ENCODE peak calls at places on chromosomes 12 and 14, in nine cellular contexts. One of them, this sample, is unnamed. For H3K4me1, the result is how much of the 10 kb centered on the place peaks cover.

GRCh38 chr12:53518381-53518780 is 11.1 kb upstream of the NPFF start:
- DNase-seq in effector memory CD4-positive, alpha-beta T cell: no peak
- DNase-seq in testis: no peak
- DNase-seq in CD4-positive, CD25-positive, alpha-beta regulatory T cell: no peak
- DNase-seq in prostate gland: no peak
- DNase-seq in DND-41: no peak
- DNase-seq in cardiac muscle cell: no peak
- DNase-seq in lower lobe of right lung: no peak
- DNase-seq in PC-3: peak
- DNase-seq in this sample: no peak

GRCh38 chr12:124233846-124234620 is 60.9 kb upstream of the RFLNA start:
- DNase-seq in cardiac muscle cell: no peak
- DNase-seq in effector memory CD4-positive, alpha-beta T cell: no peak
- DNase-seq in testis: no peak
- DNase-seq in PC-3: no peak
- DNase-seq in DND-41: no peak
- DNase-seq in lower lobe of right lung: no peak
- DNase-seq in prostate gland: no peak
- DNase-seq in CD4-positive, CD25-positive, alpha-beta regulatory T cell: no peak
- DNase-seq in this sample: no peak

GRCh38 chr14:59439256-59440015 is 25.7 kb downstream of the GPR135 start:
- DNase-seq in DND-41: no peak
- DNase-seq in effector memory CD4-positive, alpha-beta T cell: no peak
- DNase-seq in lower lobe of right lung: no peak
- DNase-seq in testis: no peak
- DNase-seq in cardiac muscle cell: no peak
- DNase-seq in CD4-positive, CD25-positive, alpha-beta regulatory T cell: no peak
- DNase-seq in PC-3: no peak
- DNase-seq in prostate gland: no peak
- DNase-seq in this sample: no peak

GRCh38 chr12:42473130-42473529 is 116.4 kb downstream of the PRICKLE1 start:
- DNase-seq in CD4-positive, CD25-positive, alpha-beta regulatory T cell: no peak
- DNase-seq in DND-41: no peak
- DNase-seq in prostate gland: no peak
- DNase-seq in lower lobe of right lung: no peak
- DNase-seq in testis: no peak
- DNase-seq in effector memory CD4-positive, alpha-beta T cell: no peak
- DNase-seq in cardiac muscle cell: no peak
- DNase-seq in PC-3: peak
- DNase-seq in this sample: no peak

GRCh38 chr14:96060161-96060933 is 21.2 kb downstream of the C14orf132 start:
- DNase-seq in effector memory CD4-positive, alpha-beta T cell: no peak
- DNase-seq in testis: no peak
- DNase-seq in CD4-positive, CD25-positive, alpha-beta regulatory T cell: no peak
- DNase-seq in DND-41: no peak
- DNase-seq in PC-3: no peak
- DNase-seq in prostate gland: no peak
- DNase-seq in cardiac muscle cell: no peak
- DNase-seq in lower lobe of right lung: no peak
- DNase-seq in this sample: no peak

GRCh38 chr14:104303705-104304425 is 165.5 kb downstream of the KIF26A start:
- DNase-seq in cardiac muscle cell: no peak
- DNase-seq in prostate gland: no peak
- DNase-seq in testis: no peak
- DNase-seq in CD4-positive, CD25-positive, alpha-beta regulatory T cell: no peak
- DNase-seq in PC-3: no peak
- DNase-seq in DND-41: no peak
- DNase-seq in lower lobe of right lung: peak
- DNase-seq in effector memory CD4-positive, alpha-beta T cell: no peak
- DNase-seq in this sample: no peak

GRCh38 chr12:51985136-51985835 is 21.5 kb upstream of the TAMALIN start:
- DNase-seq in PC-3: no peak
- DNase-seq in prostate gland: no peak
- DNase-seq in testis: no peak
- DNase-seq in DND-41: no peak
- DNase-seq in cardiac muscle cell: no peak
- DNase-seq in effector memory CD4-positive, alpha-beta T cell: no peak
- DNase-seq in lower lobe of right lung: no peak
- DNase-seq in CD4-positive, CD25-positive, alpha-beta regulatory T cell: no peak
- DNase-seq in this sample: no peak

GRCh38 chr14:75479770-75480600 is 42.3 kb upstream of the BATF start:
- DNase-seq in DND-41: no peak
- DNase-seq in testis: no peak
- DNase-seq in cardiac muscle cell: no peak
- DNase-seq in CD4-positive, CD25-positive, alpha-beta regulatory T cell: no peak
- DNase-seq in prostate gland: no peak
- DNase-seq in PC-3: no peak
- DNase-seq in effector memory CD4-positive, alpha-beta T cell: no peak
- DNase-seq in lower lobe of right lung: no peak
- DNase-seq in this sample: no peak

GRCh38 chr12:27515671-27516070 is 8.3 kb upstream of the PPFIBP1 start:
- DNase-seq in CD4-positive, CD25-positive, alpha-beta regulatory T cell: no peak
- DNase-seq in PC-3: no peak
- DNase-seq in prostate gland: no peak
- DNase-seq in lower lobe of right lung: no peak
- DNase-seq in DND-41: no peak
- DNase-seq in testis: no peak
- DNase-seq in effector memory CD4-positive, alpha-beta T cell: no peak
- DNase-seq in cardiac muscle cell: no peak
- DNase-seq in this sample: no peak

GRCh38 chr12:28367993-28368392 is 177.7 kb downstream of the CCDC91 start:
- DNase-seq in prostate gland: no peak
- DNase-seq in effector memory CD4-positive, alpha-beta T cell: no peak
- DNase-seq in PC-3: no peak
- DNase-seq in lower lobe of right lung: no peak
- DNase-seq in testis: no peak
- DNase-seq in cardiac muscle cell: no peak
- DNase-seq in DND-41: no peak
- DNase-seq in CD4-positive, CD25-positive, alpha-beta regulatory T cell: no peak
- DNase-seq in this sample: no peak

GRCh38 chr12:96670334-96670899 is 181.0 kb downstream of the CFAP54 start:
- DNase-seq in PC-3: no peak
- DNase-seq in prostate gland: no peak
- DNase-seq in DND-41: no peak
- DNase-seq in testis: no peak
- DNase-seq in effector memory CD4-positive, alpha-beta T cell: no peak
- DNase-seq in cardiac muscle cell: peak
- DNase-seq in CD4-positive, CD25-positive, alpha-beta regulatory T cell: no peak
- DNase-seq in lower lobe of right lung: no peak
- DNase-seq in this sample: no peak

GRCh38 chr12:49260165-49260564 is 4.7 kb upstream of the TUBA1C start:
- DNase-seq in testis: no peak
- DNase-seq in prostate gland: no peak
- DNase-seq in PC-3: peak
- DNase-seq in effector memory CD4-positive, alpha-beta T cell: no peak
- DNase-seq in lower lobe of right lung: no peak
- DNase-seq in DND-41: no peak
- DNase-seq in cardiac muscle cell: no peak
- DNase-seq in CD4-positive, CD25-positive, alpha-beta regulatory T cell: no peak
- DNase-seq in this sample: no peak
- H3K4me3 ChIP-seq in testis: no peak
- H3K4me3 ChIP-seq in prostate gland: no peak
- H3K4me3 ChIP-seq in PC-3: peak
- H3K4me3 ChIP-seq in effector memory CD4-positive, alpha-beta T cell: no peak
- H3K4me3 ChIP-seq in lower lobe of right lung: no peak
- H3K4me3 ChIP-seq in DND-41: no peak
- H3K4me3 ChIP-seq in cardiac muscle cell: no peak
- H3K4me3 ChIP-seq in CD4-positive, CD25-positive, alpha-beta regulatory T cell: no peak
- H3K4me3 ChIP-seq in this sample: no peak

GRCh38 chr12:6336859-6337744 is 4.8 kb downstream of the TNFRSF1A start:
- DNase-seq in effector memory CD4-positive, alpha-beta T cell: peak
- DNase-seq in prostate gland: no peak
- DNase-seq in DND-41: peak
- DNase-seq in testis: no peak
- DNase-seq in CD4-positive, CD25-positive, alpha-beta regulatory T cell: peak
- DNase-seq in lower lobe of right lung: no peak
- DNase-seq in PC-3: no peak
- DNase-seq in cardiac muscle cell: no peak
- DNase-seq in this sample: peak

GRCh38 chr12:6335451-6336078 is 6.3 kb downstream of the TNFRSF1A start:
- DNase-seq in DND-41: peak
- DNase-seq in lower lobe of right lung: peak
- DNase-seq in PC-3: peak
- DNase-seq in prostate gland: peak
- DNase-seq in CD4-positive, CD25-positive, alpha-beta regulatory T cell: peak
- DNase-seq in effector memory CD4-positive, alpha-beta T cell: peak
- DNase-seq in cardiac muscle cell: peak
- DNase-seq in testis: peak
- DNase-seq in this sample: peak

GRCh38 chr12:6334940-6335450 is 6.9 kb downstream of the TNFRSF1A start:
- DNase-seq in prostate gland: no peak
- DNase-seq in CD4-positive, CD25-positive, alpha-beta regulatory T cell: no peak
- DNase-seq in DND-41: no peak
- DNase-seq in effector memory CD4-positive, alpha-beta T cell: no peak
- DNase-seq in cardiac muscle cell: no peak
- DNase-seq in PC-3: no peak
- DNase-seq in lower lobe of right lung: no peak
- DNase-seq in testis: peak
- DNase-seq in this sample: no peak

GRCh38 chr12:6337958-6338406 is 3.9 kb downstream of the TNFRSF1A start:
- DNase-seq in DND-41: peak
- DNase-seq in effector memory CD4-positive, alpha-beta T cell: no peak
- DNase-seq in prostate gland: no peak
- DNase-seq in cardiac muscle cell: no peak
- DNase-seq in PC-3: no peak
- DNase-seq in testis: no peak
- DNase-seq in lower lobe of right lung: no peak
- DNase-seq in CD4-positive, CD25-positive, alpha-beta regulatory T cell: no peak
- DNase-seq in this sample: no peak

DNA sequence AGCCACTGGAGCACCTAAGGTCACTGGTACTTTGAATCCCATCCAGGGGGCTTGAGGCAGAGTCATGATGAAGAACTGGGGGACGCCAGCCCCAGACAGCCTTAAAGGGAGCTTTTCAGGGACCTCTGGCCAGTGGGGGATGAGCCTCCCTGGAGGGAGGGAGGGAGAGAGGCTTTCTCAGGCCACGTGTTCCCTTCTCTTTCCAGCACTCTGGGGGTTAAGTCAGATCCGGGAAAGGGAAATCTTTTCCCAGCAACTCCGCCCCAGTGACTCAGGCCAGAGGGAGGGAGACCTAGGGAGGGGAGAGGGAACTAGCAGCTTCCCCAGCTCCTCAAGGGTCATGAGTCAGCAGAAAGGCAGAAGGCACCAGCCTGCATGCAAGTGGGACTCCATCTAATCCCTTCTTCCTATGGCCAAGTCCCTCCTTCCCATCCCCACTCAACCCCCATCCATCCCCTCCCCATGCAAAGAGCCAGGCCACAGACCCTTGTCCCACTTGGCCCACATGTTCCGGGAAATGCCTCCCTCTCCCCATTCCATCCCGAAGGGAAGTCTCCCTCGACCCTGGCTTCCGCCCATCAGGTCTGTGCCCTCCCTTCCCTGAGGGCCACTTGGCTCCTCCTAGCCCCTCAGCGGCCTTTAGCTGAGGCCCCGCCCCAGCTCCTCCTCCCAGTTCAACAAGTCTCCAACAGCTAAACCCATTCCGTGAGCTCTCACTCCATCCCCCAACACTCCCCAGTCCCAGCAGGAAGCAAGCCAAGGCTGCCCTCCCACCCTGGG is 5.6 kb downstream of the TNFRSF1A start:
- DNase-seq in CD4-positive, CD25-positive, alpha-beta regulatory T cell: peak
- DNase-seq in PC-3: peak
- DNase-seq in effector memory CD4-positive, alpha-beta T cell: peak
- DNase-seq in testis: peak
- DNase-seq in DND-41: peak
- DNase-seq in lower lobe of right lung: peak
- DNase-seq in cardiac muscle cell: peak
- DNase-seq in prostate gland: peak
- DNase-seq in this sample: peak
- H3K4me1 ChIP-seq in CD4-positive, CD25-positive, alpha-beta regulatory T cell: half or more
- H3K4me1 ChIP-seq in PC-3: half or more
- H3K4me1 ChIP-seq in effector memory CD4-positive, alpha-beta T cell: half or more
- H3K4me1 ChIP-seq in testis: under half
- H3K4me1 ChIP-seq in DND-41: half or more
- H3K4me1 ChIP-seq in lower lobe of right lung: half or more
- H3K4me1 ChIP-seq in cardiac muscle cell: under half
- H3K4me1 ChIP-seq in prostate gland: under half
- H3K4me1 ChIP-seq in this sample: half or more

GRCh38 chr12:535396-535795 is 75.7 kb downstream of the B4GALNT3 start:
- DNase-seq in PC-3: no peak
- DNase-seq in prostate gland: no peak
- DNase-seq in cardiac muscle cell: no peak
- DNase-seq in DND-41: no peak
- DNase-seq in CD4-positive, CD25-positive, alpha-beta regulatory T cell: no peak
- DNase-seq in testis: no peak
- DNase-seq in lower lobe of right lung: no peak
- DNase-seq in effector memory CD4-positive, alpha-beta T cell: no peak
- DNase-seq in this sample: no peak

GRCh38 chr12:534216-534615 is 74.5 kb downstream of the B4GALNT3 start:
- DNase-seq in DND-41: no peak
- DNase-seq in cardiac muscle cell: no peak
- DNase-seq in lower lobe of right lung: no peak
- DNase-seq in prostate gland: no peak
- DNase-seq in effector memory CD4-positive, alpha-beta T cell: no peak
- DNase-seq in testis: no peak
- DNase-seq in CD4-positive, CD25-positive, alpha-beta regulatory T cell: no peak
- DNase-seq in PC-3: no peak
- DNase-seq in this sample: no peak

GRCh38 chr12:537772-538171 is 78.0 kb downstream of the B4GALNT3 start:
- DNase-seq in CD4-positive, CD25-positive, alpha-beta regulatory T cell: no peak
- DNase-seq in lower lobe of right lung: no peak
- DNase-seq in PC-3: peak
- DNase-seq in testis: no peak
- DNase-seq in DND-41: no peak
- DNase-seq in effector memory CD4-positive, alpha-beta T cell: no peak
- DNase-seq in cardiac muscle cell: no peak
- DNase-seq in prostate gland: peak
- DNase-seq in this sample: no peak

GRCh38 chr12:538731-539539 is 79.2 kb downstream of the B4GALNT3 start:
- DNase-seq in DND-41: peak
- DNase-seq in effector memory CD4-positive, alpha-beta T cell: peak
- DNase-seq in prostate gland: peak
- DNase-seq in CD4-positive, CD25-positive, alpha-beta regulatory T cell: peak
- DNase-seq in cardiac muscle cell: no peak
- DNase-seq in lower lobe of right lung: peak
- DNase-seq in PC-3: peak
- DNase-seq in testis: peak
- DNase-seq in this sample: peak

DNA sequence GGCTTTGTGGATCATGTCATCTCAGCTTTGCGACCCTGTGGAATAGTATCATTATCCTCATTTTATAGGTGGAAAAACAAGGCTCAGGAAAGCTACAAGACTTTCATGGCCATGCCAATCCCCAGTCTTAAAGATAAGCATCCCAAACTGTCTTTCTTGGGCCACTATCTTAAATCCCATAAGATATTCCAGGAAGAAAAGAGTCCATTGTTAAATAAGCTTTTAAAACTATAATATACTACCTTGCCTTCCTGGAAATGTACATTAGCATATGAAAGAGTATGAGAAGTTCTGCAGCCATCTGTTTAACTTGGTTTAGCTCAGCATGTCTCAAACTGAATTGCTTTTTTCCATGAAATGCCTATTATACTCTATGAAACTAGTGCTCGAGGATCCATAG is 77.0 kb downstream of the B4GALNT3 start:
- DNase-seq in effector memory CD4-positive, alpha-beta T cell: no peak
- DNase-seq in testis: no peak
- DNase-seq in CD4-positive, CD25-positive, alpha-beta regulatory T cell: no peak
- DNase-seq in lower lobe of right lung: no peak
- DNase-seq in DND-41: no peak
- DNase-seq in cardiac muscle cell: no peak
- DNase-seq in prostate gland: no peak
- DNase-seq in PC-3: no peak
- DNase-seq in this sample: no peak
- H3K27ac ChIP-seq in effector memory CD4-positive, alpha-beta T cell: no peak
- H3K27ac ChIP-seq in testis: no peak
- H3K27ac ChIP-seq in CD4-positive, CD25-positive, alpha-beta regulatory T cell: no peak
- H3K27ac ChIP-seq in lower lobe of right lung: no peak
- H3K27ac ChIP-seq in DND-41: no peak
- H3K27ac ChIP-seq in cardiac muscle cell: no peak
- H3K27ac ChIP-seq in prostate gland: no peak
- H3K27ac ChIP-seq in PC-3: peak
- H3K27ac ChIP-seq in this sample: no peak

GRCh38 chr12:32522322-32523221 is 123.2 kb downstream of the FGD4 start:
- DNase-seq in PC-3: no peak
- DNase-seq in DND-41: no peak
- DNase-seq in cardiac muscle cell: no peak
- DNase-seq in prostate gland: no peak
- DNase-seq in effector memory CD4-positive, alpha-beta T cell: no peak
- DNase-seq in CD4-positive, CD25-positive, alpha-beta regulatory T cell: no peak
- DNase-seq in testis: no peak
- DNase-seq in lower lobe of right lung: no peak
- DNase-seq in this sample: no peak
- H3K4me3 ChIP-seq in PC-3: no peak
- H3K4me3 ChIP-seq in DND-41: no peak
- H3K4me3 ChIP-seq in cardiac muscle cell: no peak
- H3K4me3 ChIP-seq in prostate gland: no peak
- H3K4me3 ChIP-seq in effector memory CD4-positive, alpha-beta T cell: no peak
- H3K4me3 ChIP-seq in CD4-positive, CD25-positive, alpha-beta regulatory T cell: no peak
- H3K4me3 ChIP-seq in testis: no peak
- H3K4me3 ChIP-seq in lower lobe of right lung: no peak
- H3K4me3 ChIP-seq in this sample: no peak

This sample was measured in CD8-positive, alpha-beta memory T cell.